ENCODE peak calls at places on chromosomes 4 and X, in five cellular contexts. One of them, this sample, is unnamed.
A peak's percentile ranks its signal among the peaks of the same experiment; 100 is the strongest.

GRCh38 chrX:69988955-69989394 is 60.8 kb downstream of the AWAT2 start:
- DNase-seq in SK-N-SH: no peak
- DNase-seq in H1: no peak
- DNase-seq in HepG2: no peak
- DNase-seq in GM12878: no peak
- DNase-seq in this sample: no peak

GRCh38 chrX:38061335-38061734 is 55.0 kb downstream of the SYTL5 start:
- DNase-seq in HepG2: peak; percentile 14
- DNase-seq in SK-N-SH: no peak
- DNase-seq in GM12878: no peak
- DNase-seq in H1: no peak
- DNase-seq in this sample: no peak

GRCh38 chrX:72081605-72082320 is 50.0 kb downstream of the RTL5 start:
- DNase-seq in SK-N-SH: peak; percentile 66
- DNase-seq in H1: no peak
- DNase-seq in HepG2: no peak
- DNase-seq in GM12878: no peak
- DNase-seq in this sample: no peak

GRCh38 chrX:117610806-117611205 is 505.8 kb downstream of the KLHL13 start:
- DNase-seq in GM12878: no peak
- DNase-seq in H1: no peak
- DNase-seq in HepG2: no peak
- DNase-seq in SK-N-SH: no peak
- DNase-seq in this sample: no peak

GRCh38 chrX:154374361-154375155 is at the start of gene FLNA:
- DNase-seq in HepG2: no peak
- DNase-seq in SK-N-SH: peak; percentile 61
- DNase-seq in GM12878: no peak
- DNase-seq in H1: no peak
- DNase-seq in this sample: no peak

GRCh38 chr4:77636902-77637301 is 31.3 kb downstream of the CXCL13 start:
- DNase-seq in GM12878: no peak
- DNase-seq in H1: no peak
- DNase-seq in HepG2: peak; percentile 83
- DNase-seq in SK-N-SH: no peak
- DNase-seq in this sample: no peak

GRCh38 chrX:21574793-21575192 is 83.3 kb downstream of the KLHL34 start:
- DNase-seq in SK-N-SH: no peak
- DNase-seq in HepG2: no peak
- DNase-seq in GM12878: no peak
- DNase-seq in H1: no peak
- DNase-seq in this sample: no peak

GRCh38 chr4:92101609-92102231 is 202.0 kb upstream of the GRID2 start:
- DNase-seq in H1: no peak
- DNase-seq in GM12878: no peak
- DNase-seq in SK-N-SH: no peak
- DNase-seq in HepG2: no peak
- DNase-seq in this sample: no peak

GRCh38 chr4:26953361-26953760 is 92.7 kb downstream of the STIM2 start:
- DNase-seq in H1: no peak
- DNase-seq in GM12878: no peak
- DNase-seq in SK-N-SH: no peak
- DNase-seq in HepG2: no peak
- DNase-seq in this sample: no peak

GRCh38 chrX:120749141-120749846 is 119.4 kb upstream of the C1GALT1C1 start:
- DNase-seq in H1: no peak
- DNase-seq in HepG2: no peak
- DNase-seq in GM12878: no peak
- DNase-seq in SK-N-SH: no peak
- DNase-seq in this sample: no peak

GRCh38 chr4:13441506-13441905 is 42.6 kb downstream of the RAB28 start:
- DNase-seq in H1: no peak
- DNase-seq in HepG2: no peak
- DNase-seq in SK-N-SH: no peak
- DNase-seq in GM12878: no peak
- DNase-seq in this sample: no peak

GRCh38 chrX:30262763-30263162 is 15.8 kb downstream of the MAGEB1 start:
- DNase-seq in GM12878: no peak
- DNase-seq in H1: no peak
- DNase-seq in HepG2: no peak
- DNase-seq in SK-N-SH: no peak
- DNase-seq in this sample: no peak

GRCh38 chr4:127000846-127001245 is 631.9 kb upstream of the INTU start:
- DNase-seq in SK-N-SH: no peak
- DNase-seq in GM12878: no peak
- DNase-seq in HepG2: no peak
- DNase-seq in H1: no peak
- DNase-seq in this sample: no peak

GRCh38 chrX:76517544-76517943 is 90.0 kb downstream of the MAGEE1 start:
- DNase-seq in GM12878: no peak
- DNase-seq in SK-N-SH: no peak
- DNase-seq in H1: no peak
- DNase-seq in HepG2: no peak
- DNase-seq in this sample: no peak

GRCh38 chr4:88807499-88807898 is 109.9 kb upstream of the NAP1L5 start:
- DNase-seq in GM12878: no peak
- DNase-seq in SK-N-SH: no peak
- DNase-seq in HepG2: no peak
- DNase-seq in H1: no peak
- DNase-seq in this sample: no peak

GRCh38 chr4:161929966-161930365 is 233.8 kb downstream of the FSTL5 start:
- DNase-seq in SK-N-SH: no peak
- DNase-seq in H1: no peak
- DNase-seq in HepG2: no peak
- DNase-seq in GM12878: no peak
- DNase-seq in this sample: no peak

GRCh38 chrX:135340827-135341226 is 31.5 kb downstream of the ETDC start:
- DNase-seq in GM12878: no peak
- DNase-seq in HepG2: no peak
- DNase-seq in H1: no peak
- DNase-seq in SK-N-SH: peak; percentile 46
- DNase-seq in this sample: no peak

GRCh38 chrX:51891821-51892551 is 1.4 kb upstream of the MAGED1 start:
- DNase-seq in SK-N-SH: peak; percentile 35
- DNase-seq in GM12878: no peak
- DNase-seq in HepG2: no peak
- DNase-seq in H1: no peak
- DNase-seq in this sample: no peak

GRCh38 chrX:9880237-9880636 is 86.9 kb upstream of the CLDN34 start:
- DNase-seq in H1: no peak
- DNase-seq in SK-N-SH: no peak
- DNase-seq in GM12878: no peak
- DNase-seq in HepG2: no peak
- DNase-seq in this sample: no peak

GRCh38 chrX:9880912-9881311 is 86.2 kb upstream of the CLDN34 start:
- DNase-seq in SK-N-SH: no peak
- DNase-seq in GM12878: no peak
- DNase-seq in HepG2: no peak
- DNase-seq in H1: no peak
- DNase-seq in this sample: no peak

GRCh38 chrX:9885150-9885549 is 82.0 kb upstream of the CLDN34 start:
- DNase-seq in GM12878: no peak
- DNase-seq in HepG2: peak; percentile 30
- DNase-seq in SK-N-SH: peak; percentile 67
- DNase-seq in H1: no peak
- DNase-seq in this sample: peak; percentile 55

GRCh38 chrX:9884031-9884779 is 83.0 kb upstream of the CLDN34 start:
- DNase-seq in HepG2: no peak
- DNase-seq in SK-N-SH: no peak
- DNase-seq in GM12878: no peak
- DNase-seq in H1: no peak
- DNase-seq in this sample: no peak

DNA sequence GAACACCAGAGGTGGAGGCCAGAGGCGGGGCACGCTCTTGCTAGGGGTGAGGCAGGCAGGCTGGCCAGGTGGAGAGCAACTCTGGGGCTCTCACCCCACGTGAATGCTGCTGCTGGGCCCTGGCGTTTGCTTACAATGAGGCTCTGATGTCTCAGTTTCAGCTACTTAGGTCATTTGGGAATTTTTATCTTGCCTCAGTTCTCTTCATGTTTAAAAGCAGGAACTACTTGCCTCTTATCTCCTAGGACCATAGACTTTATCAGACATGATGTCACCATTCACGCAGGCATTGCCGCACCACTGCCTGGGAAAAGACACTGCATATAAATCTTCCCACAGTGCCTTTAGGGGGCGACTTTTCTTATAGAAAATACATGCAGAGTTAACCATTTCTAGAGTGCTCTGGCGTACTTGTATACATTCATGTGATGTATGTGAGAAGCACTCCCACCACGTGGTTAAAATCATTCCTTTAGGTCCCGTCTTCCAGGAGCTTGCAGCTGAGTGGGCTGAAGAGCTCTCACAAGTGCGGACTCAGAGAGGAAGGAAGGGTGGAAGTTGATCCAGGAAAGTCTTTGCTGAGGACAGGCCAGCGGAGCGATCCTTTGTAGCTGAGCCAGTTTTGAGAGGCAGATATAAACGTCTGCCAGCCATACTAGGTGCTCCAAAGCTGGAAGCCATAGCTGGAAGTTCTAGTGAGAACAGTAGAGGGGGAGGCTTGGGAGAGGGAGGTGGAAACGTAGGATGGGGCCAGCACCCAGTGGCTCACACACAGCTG is 84.3 kb upstream of the CLDN34 start:
- DNase-seq in SK-N-SH: no peak
- DNase-seq in GM12878: no peak
- DNase-seq in HepG2: no peak
- DNase-seq in H1: no peak
- DNase-seq in this sample: no peak
- TF ChIP-seq JUND in SK-N-SH: no peak
- TF ChIP-seq JUND in GM12878: no peak
- TF ChIP-seq JUND in HepG2: no peak
- TF ChIP-seq JUND in H1: no peak
- TF ChIP-seq JUND in this sample: no peak

GRCh38 chr4:1252928-1253492 is 4.1 kb upstream of the CTBP1 start:
- DNase-seq in HepG2: peak; percentile 54
- DNase-seq in GM12878: no peak
- DNase-seq in SK-N-SH: no peak
- DNase-seq in H1: no peak
- DNase-seq in this sample: no peak

GRCh38 chr4:1250921-1251772 is 2.2 kb upstream of the CTBP1 start:
- DNase-seq in SK-N-SH: no peak
- DNase-seq in H1: no peak
- DNase-seq in HepG2: no peak
- DNase-seq in GM12878: no peak
- DNase-seq in this sample: no peak

GRCh38 chr4:1250527-1250812 is 1.5 kb upstream of the CTBP1 start:
- DNase-seq in GM12878: no peak
- DNase-seq in HepG2: no peak
- DNase-seq in SK-N-SH: peak; percentile 8
- DNase-seq in H1: no peak
- DNase-seq in this sample: no peak

GRCh38 chr4:1249731-1250526 is 999 bp upstream of the CTBP1 start:
- DNase-seq in H1: no peak
- DNase-seq in SK-N-SH: peak; percentile 13
- DNase-seq in GM12878: no peak
- DNase-seq in HepG2: peak; percentile 40
- DNase-seq in this sample: peak; percentile 42

DNA sequence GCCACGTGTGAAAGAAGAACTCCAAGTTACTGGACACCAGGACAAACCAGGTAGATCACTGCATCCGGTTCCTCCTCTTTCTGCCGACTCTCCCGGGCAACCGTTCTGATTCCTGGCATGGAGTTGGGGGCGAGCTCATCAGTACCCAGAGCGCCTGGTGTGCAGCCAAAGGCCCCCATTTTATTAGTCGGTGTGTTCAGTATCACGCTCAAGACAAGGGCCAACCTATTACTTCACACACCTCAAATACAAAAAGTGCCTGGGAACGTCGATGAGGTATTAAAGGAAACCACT is 2.8 kb upstream of the CTBP1 start:
- DNase-seq in SK-N-SH: no peak
- DNase-seq in GM12878: no peak
- DNase-seq in H1: no peak
- DNase-seq in HepG2: no peak
- DNase-seq in this sample: no peak
- TF ChIP-seq JUND in SK-N-SH: no peak
- TF ChIP-seq JUND in GM12878: no peak
- TF ChIP-seq JUND in H1: no peak
- TF ChIP-seq JUND in HepG2: no peak
- TF ChIP-seq JUND in this sample: no peak

GRCh38 chr4:102564399-102564921 is 63.3 kb downstream of the NFKB1 start:
- DNase-seq in GM12878: peak; percentile 91
- DNase-seq in HepG2: no peak
- DNase-seq in SK-N-SH: no peak
- DNase-seq in H1: no peak
- DNase-seq in this sample: no peak
- TF ChIP-seq JUND in GM12878: peak; percentile 50
- TF ChIP-seq JUND in HepG2: no peak
- TF ChIP-seq JUND in SK-N-SH: peak; percentile 13
- TF ChIP-seq JUND in H1: no peak
- TF ChIP-seq JUND in this sample: no peak

GRCh38 chr4:48105230-48105629 is 28.8 kb downstream of the TXK start:
- DNase-seq in H1: no peak
- DNase-seq in GM12878: no peak
- DNase-seq in SK-N-SH: no peak
- DNase-seq in HepG2: no peak
- DNase-seq in this sample: no peak

GRCh38 chr4:48108309-48109073 is 25.6 kb downstream of the TXK start:
- DNase-seq in HepG2: no peak
- DNase-seq in GM12878: no peak
- DNase-seq in H1: no peak
- DNase-seq in SK-N-SH: no peak
- DNase-seq in this sample: no peak

GRCh38 chr4:48110452-48110978 is 23.5 kb downstream of the TXK start:
- DNase-seq in GM12878: no peak
- DNase-seq in SK-N-SH: no peak
- DNase-seq in H1: no peak
- DNase-seq in HepG2: no peak
- DNase-seq in this sample: no peak

GRCh38 chr4:48112017-48112667 is 21.9 kb downstream of the TXK start:
- DNase-seq in HepG2: no peak
- DNase-seq in SK-N-SH: no peak
- DNase-seq in GM12878: no peak
- DNase-seq in H1: no peak
- DNase-seq in this sample: no peak

DNA sequence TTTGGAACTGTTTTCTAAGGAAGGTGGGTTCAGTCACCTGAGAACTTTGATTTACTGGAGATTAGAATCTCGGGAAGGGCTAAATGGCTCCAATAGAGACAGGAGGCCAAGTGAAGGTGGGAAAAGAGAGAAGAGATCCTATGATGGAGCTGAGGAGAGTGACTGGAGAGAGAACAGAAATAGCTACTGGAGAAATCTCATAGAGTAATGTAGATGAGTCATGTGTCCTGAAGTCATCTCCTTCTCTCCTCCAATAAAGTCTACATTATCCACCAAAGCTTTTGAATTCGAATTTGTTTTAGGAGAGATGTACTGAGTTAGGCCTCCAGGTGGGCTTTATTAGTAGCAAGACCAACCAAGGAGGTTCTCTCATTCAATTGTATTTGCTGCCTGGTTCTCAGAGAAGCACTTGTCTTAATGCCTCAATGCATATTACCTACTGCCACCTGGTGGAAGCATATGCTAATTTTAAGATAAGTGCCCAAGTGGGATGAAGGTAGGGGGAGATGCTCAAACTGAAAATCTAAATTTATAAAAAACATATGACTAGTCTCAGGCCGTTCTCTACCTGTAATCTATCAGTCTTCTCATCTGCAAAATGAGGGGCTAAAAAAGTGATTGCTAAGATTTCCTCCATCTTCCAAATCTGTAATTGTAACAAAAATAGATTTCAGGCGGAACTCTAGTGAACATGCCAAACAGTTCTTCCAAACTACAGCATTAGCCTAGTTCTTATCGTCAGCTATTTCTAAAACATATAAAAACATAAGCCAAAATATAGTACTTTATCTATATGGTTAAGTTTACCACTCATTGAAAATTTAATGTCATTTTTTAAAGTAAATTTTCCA is 24.4 kb downstream of the TXK start:
- DNase-seq in SK-N-SH: peak; percentile 44
- DNase-seq in GM12878: no peak
- DNase-seq in H1: no peak
- DNase-seq in HepG2: peak; percentile 62
- DNase-seq in this sample: peak; percentile 18
- TF ChIP-seq JUND in SK-N-SH: peak; percentile 15
- TF ChIP-seq JUND in GM12878: no peak
- TF ChIP-seq JUND in H1: no peak
- TF ChIP-seq JUND in HepG2: no peak
- TF ChIP-seq JUND in this sample: no peak